ENCODE peak calls at places on chromosomes 13 and 19, in eight cellular contexts. One of them, this sample, is unnamed.

GRCh38 chr13:55214851-55215345 is 1925.8 kb upstream of the PRR20A start:
- DNase-seq in aorta: no peak
- DNase-seq in neuronal stem cell: peak; percentile 51
- DNase-seq in CD8-positive, alpha-beta T cell: no peak
- DNase-seq in pancreas: no peak
- DNase-seq in iPS DF 6.9: no peak
- DNase-seq in neural progenitor cell: peak; percentile 78
- DNase-seq in effector memory CD4-positive, alpha-beta T cell: no peak
- DNase-seq in this sample: no peak

GRCh38 chr19:18433039-18433691 is 4.8 kb downstream of the ISYNA1 start:
- DNase-seq in aorta: no peak
- DNase-seq in neuronal stem cell: no peak
- DNase-seq in CD8-positive, alpha-beta T cell: peak; percentile 53
- DNase-seq in pancreas: no peak
- DNase-seq in iPS DF 6.9: no peak
- DNase-seq in neural progenitor cell: peak; percentile 50
- DNase-seq in effector memory CD4-positive, alpha-beta T cell: no peak
- DNase-seq in this sample: no peak

GRCh38 chr13:100347941-100348340 is 240.6 kb downstream of the GGACT start:
- DNase-seq in aorta: no peak
- DNase-seq in neuronal stem cell: no peak
- DNase-seq in CD8-positive, alpha-beta T cell: no peak
- DNase-seq in pancreas: no peak
- DNase-seq in iPS DF 6.9: no peak
- DNase-seq in neural progenitor cell: no peak
- DNase-seq in effector memory CD4-positive, alpha-beta T cell: no peak
- DNase-seq in this sample: no peak

GRCh38 chr19:15702590-15702930 is 25.3 kb upstream of the OR10H2 start:
- DNase-seq in aorta: peak; percentile 80
- DNase-seq in neuronal stem cell: no peak
- DNase-seq in CD8-positive, alpha-beta T cell: peak; percentile 31
- DNase-seq in pancreas: peak; percentile 41
- DNase-seq in iPS DF 6.9: no peak
- DNase-seq in neural progenitor cell: no peak
- DNase-seq in effector memory CD4-positive, alpha-beta T cell: no peak
- DNase-seq in this sample: no peak

GRCh38 chr19:55115446-55116065 is 1.9 kb downstream of the PPP1R12C start:
- DNase-seq in aorta: peak; percentile 67
- DNase-seq in neuronal stem cell: no peak
- DNase-seq in CD8-positive, alpha-beta T cell: no peak
- DNase-seq in pancreas: no peak
- DNase-seq in iPS DF 6.9: no peak
- DNase-seq in neural progenitor cell: no peak
- DNase-seq in effector memory CD4-positive, alpha-beta T cell: no peak
- DNase-seq in this sample: no peak

GRCh38 chr13:74015137-74015536 is 119.1 kb downstream of the KLF12 start:
- DNase-seq in aorta: no peak
- DNase-seq in neuronal stem cell: no peak
- DNase-seq in CD8-positive, alpha-beta T cell: no peak
- DNase-seq in pancreas: no peak
- DNase-seq in iPS DF 6.9: no peak
- DNase-seq in neural progenitor cell: no peak
- DNase-seq in effector memory CD4-positive, alpha-beta T cell: no peak
- DNase-seq in this sample: no peak

GRCh38 chr19:6060600-6061391 is 49.5 kb downstream of the RFX2 start:
- DNase-seq in aorta: peak; percentile 75
- DNase-seq in neuronal stem cell: no peak
- DNase-seq in CD8-positive, alpha-beta T cell: peak; percentile 54
- DNase-seq in pancreas: no peak
- DNase-seq in iPS DF 6.9: no peak
- DNase-seq in neural progenitor cell: peak; percentile 16
- DNase-seq in effector memory CD4-positive, alpha-beta T cell: peak; percentile 58
- DNase-seq in this sample: peak; percentile 21

GRCh38 chr19:41377977-41378707 is 1.8 kb downstream of the TMEM91 start:
- DNase-seq in aorta: no peak
- DNase-seq in neuronal stem cell: no peak
- DNase-seq in CD8-positive, alpha-beta T cell: peak; percentile 17
- DNase-seq in pancreas: no peak
- DNase-seq in iPS DF 6.9: no peak
- DNase-seq in neural progenitor cell: peak; percentile 65
- DNase-seq in effector memory CD4-positive, alpha-beta T cell: no peak
- DNase-seq in this sample: no peak

GRCh38 chr19:35155441-35155840 is 906 bp downstream of the FXYD5 start:
- DNase-seq in aorta: no peak
- DNase-seq in neuronal stem cell: no peak
- DNase-seq in CD8-positive, alpha-beta T cell: peak; percentile 29
- DNase-seq in pancreas: no peak
- DNase-seq in iPS DF 6.9: no peak
- DNase-seq in neural progenitor cell: no peak
- DNase-seq in effector memory CD4-positive, alpha-beta T cell: no peak
- DNase-seq in this sample: peak; percentile 52

GRCh38 chr13:100887729-100888151 is 213.1 kb upstream of the TMTC4 start:
- DNase-seq in aorta: no peak
- DNase-seq in neuronal stem cell: no peak
- DNase-seq in CD8-positive, alpha-beta T cell: no peak
- DNase-seq in pancreas: no peak
- DNase-seq in iPS DF 6.9: no peak
- DNase-seq in neural progenitor cell: no peak
- DNase-seq in effector memory CD4-positive, alpha-beta T cell: no peak
- DNase-seq in this sample: no peak

GRCh38 chr19:46935066-46935663 is 74.4 kb downstream of the ARHGAP35 start:
- DNase-seq in aorta: no peak
- DNase-seq in neuronal stem cell: no peak
- DNase-seq in CD8-positive, alpha-beta T cell: no peak
- DNase-seq in pancreas: no peak
- DNase-seq in iPS DF 6.9: no peak
- DNase-seq in neural progenitor cell: no peak
- DNase-seq in effector memory CD4-positive, alpha-beta T cell: no peak
- DNase-seq in this sample: peak; percentile 29

DNA sequence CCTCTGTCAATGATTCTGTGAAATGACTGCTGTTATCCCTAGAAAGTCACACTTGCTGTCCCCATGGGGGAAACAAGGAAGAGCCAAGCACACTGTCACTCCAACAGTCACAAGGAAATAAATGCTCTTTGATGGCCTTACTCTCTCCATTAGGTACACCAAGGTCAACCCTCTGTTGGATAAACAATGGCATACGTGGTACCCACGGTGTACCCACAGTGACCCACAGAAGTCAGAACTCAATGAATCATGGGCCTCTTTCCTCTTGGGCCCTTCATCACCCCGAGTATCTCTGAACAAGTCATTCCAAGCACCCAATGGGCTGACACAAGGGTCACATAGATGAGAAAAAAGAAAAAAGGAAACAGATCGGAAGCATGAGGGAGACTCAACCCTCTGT is 15.4 kb downstream of the DZIP1 start:
- DNase-seq in aorta: no peak
- DNase-seq in neuronal stem cell: no peak
- DNase-seq in CD8-positive, alpha-beta T cell: no peak
- DNase-seq in pancreas: no peak
- DNase-seq in iPS DF 6.9: no peak
- DNase-seq in neural progenitor cell: no peak
- DNase-seq in effector memory CD4-positive, alpha-beta T cell: no peak
- DNase-seq in this sample: no peak
- H3K36me3 ChIP-seq in aorta: peaks cover 2% of the 10 kb centered on the region
- H3K36me3 ChIP-seq in neuronal stem cell: peaks cover 99% of the 10 kb centered on the region
- H3K36me3 ChIP-seq in CD8-positive, alpha-beta T cell: no peaks in the 10 kb centered on the region
- H3K36me3 ChIP-seq in pancreas: peaks cover 6% of the 10 kb centered on the region
- H3K36me3 ChIP-seq in iPS DF 6.9: peaks cover 7% of the 10 kb centered on the region
- H3K36me3 ChIP-seq in neural progenitor cell: peaks cover 13% of the 10 kb centered on the region
- H3K36me3 ChIP-seq in effector memory CD4-positive, alpha-beta T cell: no peaks in the 10 kb centered on the region
- H3K36me3 ChIP-seq in this sample: no peaks in the 10 kb centered on the region

GRCh38 chr13:92735909-92736308 is 490.7 kb upstream of the GPC6 start:
- DNase-seq in aorta: no peak
- DNase-seq in neuronal stem cell: no peak
- DNase-seq in CD8-positive, alpha-beta T cell: no peak
- DNase-seq in pancreas: no peak
- DNase-seq in iPS DF 6.9: no peak
- DNase-seq in neural progenitor cell: no peak
- DNase-seq in effector memory CD4-positive, alpha-beta T cell: no peak
- DNase-seq in this sample: no peak
- H3K27ac ChIP-seq in aorta: no peak overlapping the region
- H3K27ac ChIP-seq in neuronal stem cell: no peak overlapping the region
- H3K27ac ChIP-seq in CD8-positive, alpha-beta T cell: no peak overlapping the region
- H3K27ac ChIP-seq in pancreas: no peak overlapping the region
- H3K27ac ChIP-seq in iPS DF 6.9: no peak overlapping the region
- H3K27ac ChIP-seq in neural progenitor cell: no peak overlapping the region
- H3K27ac ChIP-seq in effector memory CD4-positive, alpha-beta T cell: no peak overlapping the region
- H3K27ac ChIP-seq in this sample: no peak overlapping the region

DNA sequence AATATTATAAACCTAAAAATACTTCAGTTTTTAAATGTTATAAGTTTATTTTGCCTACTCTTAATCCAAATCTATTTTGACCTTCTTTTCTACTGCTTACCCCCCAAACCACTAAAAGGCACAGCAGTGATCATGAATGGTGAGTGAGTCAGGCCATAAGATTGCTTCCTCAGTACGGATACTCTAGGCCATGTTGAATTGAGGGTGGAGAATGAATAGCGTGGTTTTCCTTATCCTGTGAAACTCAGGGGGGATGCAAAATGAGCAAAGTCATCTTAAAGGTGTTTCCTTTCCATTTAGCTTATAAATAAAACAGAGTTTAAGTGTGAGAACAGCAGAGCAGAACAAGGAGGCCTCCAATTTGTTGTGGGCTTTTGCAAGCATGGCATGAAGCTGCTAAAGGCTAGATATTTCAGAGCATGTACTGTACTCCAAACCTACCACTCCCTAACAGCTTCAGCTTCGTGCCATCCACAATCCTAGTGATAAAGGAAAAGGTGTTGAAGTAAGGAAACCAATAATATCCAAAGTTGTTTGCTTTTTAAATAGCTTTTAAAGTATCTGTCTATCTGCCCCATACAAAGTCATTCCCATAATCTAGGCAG is 25.0 kb downstream of the SERPINE3 start:
- DNase-seq in aorta: no peak
- DNase-seq in neuronal stem cell: no peak
- DNase-seq in CD8-positive, alpha-beta T cell: no peak
- DNase-seq in pancreas: no peak
- DNase-seq in iPS DF 6.9: no peak
- DNase-seq in neural progenitor cell: no peak
- DNase-seq in effector memory CD4-positive, alpha-beta T cell: no peak
- DNase-seq in this sample: no peak
- H3K36me3 ChIP-seq in aorta: peaks cover 2% of the 10 kb centered on the region
- H3K36me3 ChIP-seq in neuronal stem cell: peaks cover 93% of the 10 kb centered on the region
- H3K36me3 ChIP-seq in CD8-positive, alpha-beta T cell: peaks cover 17% of the 10 kb centered on the region
- H3K36me3 ChIP-seq in pancreas: peaks cover 9% of the 10 kb centered on the region
- H3K36me3 ChIP-seq in iPS DF 6.9: no peaks in the 10 kb centered on the region
- H3K36me3 ChIP-seq in neural progenitor cell: peaks cover 50% of the 10 kb centered on the region
- H3K36me3 ChIP-seq in effector memory CD4-positive, alpha-beta T cell: peaks cover 33% of the 10 kb centered on the region
- H3K36me3 ChIP-seq in this sample: peaks cover 13% of the 10 kb centered on the region

GRCh38 chr13:46663644-46664043 is 110.7 kb downstream of the LRCH1 start:
- DNase-seq in aorta: no peak
- DNase-seq in neuronal stem cell: no peak
- DNase-seq in CD8-positive, alpha-beta T cell: no peak
- DNase-seq in pancreas: no peak
- DNase-seq in iPS DF 6.9: no peak
- DNase-seq in neural progenitor cell: no peak
- DNase-seq in effector memory CD4-positive, alpha-beta T cell: no peak
- DNase-seq in this sample: no peak
- H3K27ac ChIP-seq in aorta: no peak overlapping the region
- H3K27ac ChIP-seq in neuronal stem cell: no peak overlapping the region
- H3K27ac ChIP-seq in CD8-positive, alpha-beta T cell: no peak overlapping the region
- H3K27ac ChIP-seq in pancreas: peak overlapping the region; percentile 42
- H3K27ac ChIP-seq in iPS DF 6.9: no peak overlapping the region
- H3K27ac ChIP-seq in neural progenitor cell: no peak overlapping the region
- H3K27ac ChIP-seq in effector memory CD4-positive, alpha-beta T cell: no peak overlapping the region
- H3K27ac ChIP-seq in this sample: no peak overlapping the region

GRCh38 chr13:48260970-48261369 is 28.0 kb downstream of the ITM2B start:
- DNase-seq in aorta: no peak
- DNase-seq in neuronal stem cell: no peak
- DNase-seq in CD8-positive, alpha-beta T cell: no peak
- DNase-seq in pancreas: no peak
- DNase-seq in iPS DF 6.9: no peak
- DNase-seq in neural progenitor cell: no peak
- DNase-seq in effector memory CD4-positive, alpha-beta T cell: no peak
- DNase-seq in this sample: no peak

GRCh38 chr13:48258002-48258401 is 25.0 kb downstream of the ITM2B start:
- DNase-seq in aorta: no peak
- DNase-seq in neuronal stem cell: no peak
- DNase-seq in CD8-positive, alpha-beta T cell: no peak
- DNase-seq in pancreas: no peak
- DNase-seq in iPS DF 6.9: no peak
- DNase-seq in neural progenitor cell: no peak
- DNase-seq in effector memory CD4-positive, alpha-beta T cell: no peak
- DNase-seq in this sample: no peak

GRCh38 chr13:48255954-48256353 is 22.9 kb downstream of the ITM2B start:
- DNase-seq in aorta: no peak
- DNase-seq in neuronal stem cell: no peak
- DNase-seq in CD8-positive, alpha-beta T cell: no peak
- DNase-seq in pancreas: no peak
- DNase-seq in iPS DF 6.9: no peak
- DNase-seq in neural progenitor cell: no peak
- DNase-seq in effector memory CD4-positive, alpha-beta T cell: no peak
- DNase-seq in this sample: no peak

GRCh38 chr13:48255090-48255489 is 22.1 kb downstream of the ITM2B start:
- DNase-seq in aorta: no peak
- DNase-seq in neuronal stem cell: no peak
- DNase-seq in CD8-positive, alpha-beta T cell: no peak
- DNase-seq in pancreas: no peak
- DNase-seq in iPS DF 6.9: no peak
- DNase-seq in neural progenitor cell: no peak
- DNase-seq in effector memory CD4-positive, alpha-beta T cell: no peak
- DNase-seq in this sample: no peak

DNA sequence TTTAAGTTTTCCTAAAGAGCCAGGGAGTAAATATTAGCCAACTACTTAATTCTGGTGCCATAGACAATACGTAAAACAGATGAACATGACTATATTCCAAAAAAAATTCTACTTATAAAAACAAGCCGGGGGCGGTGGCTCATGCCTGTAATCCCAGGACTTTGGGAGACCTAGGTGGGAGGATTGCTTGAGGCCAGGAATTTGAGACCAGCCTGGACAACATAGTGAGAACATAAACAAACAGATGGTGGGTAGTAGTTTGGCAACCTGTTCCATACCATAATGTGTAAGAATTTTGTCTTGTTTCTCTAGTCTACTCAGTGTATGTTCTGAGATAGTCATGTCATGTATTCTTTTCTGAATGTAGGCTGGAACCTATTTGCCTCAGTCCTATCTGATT is 25.4 kb downstream of the ITM2B start:
- DNase-seq in aorta: no peak
- DNase-seq in neuronal stem cell: no peak
- DNase-seq in CD8-positive, alpha-beta T cell: no peak
- DNase-seq in pancreas: no peak
- DNase-seq in iPS DF 6.9: no peak
- DNase-seq in neural progenitor cell: no peak
- DNase-seq in effector memory CD4-positive, alpha-beta T cell: no peak
- DNase-seq in this sample: no peak
- H3K36me3 ChIP-seq in aorta: no peaks in the 10 kb centered on the region
- H3K36me3 ChIP-seq in neuronal stem cell: peaks cover 98% of the 10 kb centered on the region
- H3K36me3 ChIP-seq in CD8-positive, alpha-beta T cell: peaks cover 60% of the 10 kb centered on the region
- H3K36me3 ChIP-seq in pancreas: peaks cover 3% of the 10 kb centered on the region
- H3K36me3 ChIP-seq in iPS DF 6.9: peaks cover 2% of the 10 kb centered on the region
- H3K36me3 ChIP-seq in neural progenitor cell: peaks cover 16% of the 10 kb centered on the region
- H3K36me3 ChIP-seq in effector memory CD4-positive, alpha-beta T cell: peaks cover 67% of the 10 kb centered on the region
- H3K36me3 ChIP-seq in this sample: peaks cover 77% of the 10 kb centered on the region

GRCh38 chr19:8256276-8257051 is 47.3 kb downstream of the CERS4 start:
- DNase-seq in aorta: no peak
- DNase-seq in neuronal stem cell: no peak
- DNase-seq in CD8-positive, alpha-beta T cell: no peak
- DNase-seq in pancreas: no peak
- DNase-seq in iPS DF 6.9: no peak
- DNase-seq in neural progenitor cell: no peak
- DNase-seq in effector memory CD4-positive, alpha-beta T cell: no peak
- DNase-seq in this sample: no peak
- H3K27ac ChIP-seq in aorta: no peak overlapping the region
- H3K27ac ChIP-seq in neuronal stem cell: no peak overlapping the region
- H3K27ac ChIP-seq in CD8-positive, alpha-beta T cell: no peak overlapping the region
- H3K27ac ChIP-seq in pancreas: no peak overlapping the region
- H3K27ac ChIP-seq in iPS DF 6.9: no peak overlapping the region
- H3K27ac ChIP-seq in neural progenitor cell: no peak overlapping the region
- H3K27ac ChIP-seq in effector memory CD4-positive, alpha-beta T cell: no peak overlapping the region
- H3K27ac ChIP-seq in this sample: no peak overlapping the region